ENCODE peak calls at places on chromosomes 13 and 19, in seven cellular contexts. One of them, this sample, is unnamed.

GRCh38 chr19:29323972-29324680 is 111.2 kb upstream of the UQCRFS1 start:
- DNase-seq in stimulated activated CD4-positive, alpha-beta T cell treated with anti-CD3 and anti-CD28 coated beads, Interleukin-4, amount 100 ng/mL, for 48 hours: no peak
- DNase-seq in suprapubic skin: peak; percentile 61
- DNase-seq in H9: peak; percentile 6
- DNase-seq in H54: no peak
- DNase-seq in AG10803: no peak
- DNase-seq in NCI-H460: no peak
- DNase-seq in this sample: peak; percentile 59

GRCh38 chr13:105591308-105591707 is 944.2 kb downstream of the EFNB2 start:
- DNase-seq in AG10803: no peak
- DNase-seq in H9: no peak
- DNase-seq in stimulated activated CD4-positive, alpha-beta T cell treated with anti-CD3 and anti-CD28 coated beads, Interleukin-4, amount 100 ng/mL, for 48 hours: no peak
- DNase-seq in NCI-H460: no peak
- DNase-seq in H54: no peak
- DNase-seq in suprapubic skin: no peak
- DNase-seq in this sample: no peak

GRCh38 chr19:54189020-54189667 is at the start of gene MBOAT7:
- DNase-seq in NCI-H460: no peak
- DNase-seq in stimulated activated CD4-positive, alpha-beta T cell treated with anti-CD3 and anti-CD28 coated beads, Interleukin-4, amount 100 ng/mL, for 48 hours: no peak
- DNase-seq in H9: no peak
- DNase-seq in suprapubic skin: no peak
- DNase-seq in H54: no peak
- DNase-seq in AG10803: no peak
- DNase-seq in this sample: no peak

GRCh38 chr19:16649734-16650133 is 10.2 kb downstream of the SMIM7 start:
- DNase-seq in H54: no peak
- DNase-seq in H9: no peak
- DNase-seq in stimulated activated CD4-positive, alpha-beta T cell treated with anti-CD3 and anti-CD28 coated beads, Interleukin-4, amount 100 ng/mL, for 48 hours: no peak
- DNase-seq in AG10803: peak; percentile 24
- DNase-seq in NCI-H460: no peak
- DNase-seq in suprapubic skin: no peak
- DNase-seq in this sample: no peak

GRCh38 chr13:19927117-19927734 is 31.3 kb upstream of the ZMYM2 start:
- DNase-seq in H9: no peak
- DNase-seq in stimulated activated CD4-positive, alpha-beta T cell treated with anti-CD3 and anti-CD28 coated beads, Interleukin-4, amount 100 ng/mL, for 48 hours: no peak
- DNase-seq in suprapubic skin: no peak
- DNase-seq in H54: no peak
- DNase-seq in AG10803: peak; percentile 32
- DNase-seq in NCI-H460: peak; percentile 35
- DNase-seq in this sample: no peak

GRCh38 chr19:14536926-14537692 is 7.7 kb downstream of the TECR start:
- DNase-seq in stimulated activated CD4-positive, alpha-beta T cell treated with anti-CD3 and anti-CD28 coated beads, Interleukin-4, amount 100 ng/mL, for 48 hours: peak; percentile 41
- DNase-seq in AG10803: peak; percentile 40
- DNase-seq in NCI-H460: no peak
- DNase-seq in H9: peak; percentile 98
- DNase-seq in H54: peak; percentile 71
- DNase-seq in suprapubic skin: no peak
- DNase-seq in this sample: no peak

GRCh38 chr19:51882518-51882917 is 5.2 kb downstream of the ZNF577 start:
- DNase-seq in H9: no peak
- DNase-seq in suprapubic skin: no peak
- DNase-seq in NCI-H460: no peak
- DNase-seq in H54: no peak
- DNase-seq in AG10803: no peak
- DNase-seq in stimulated activated CD4-positive, alpha-beta T cell treated with anti-CD3 and anti-CD28 coated beads, Interleukin-4, amount 100 ng/mL, for 48 hours: no peak
- DNase-seq in this sample: no peak

GRCh38 chr19:6654347-6655310 is 15.3 kb downstream of the TNFSF14 start:
- DNase-seq in stimulated activated CD4-positive, alpha-beta T cell treated with anti-CD3 and anti-CD28 coated beads, Interleukin-4, amount 100 ng/mL, for 48 hours: peak; percentile 56
- DNase-seq in H9: no peak
- DNase-seq in NCI-H460: no peak
- DNase-seq in AG10803: no peak
- DNase-seq in suprapubic skin: no peak
- DNase-seq in H54: no peak
- DNase-seq in this sample: no peak

GRCh38 chr19:45630463-45630862 is 8.7 kb downstream of the EML2 start:
- DNase-seq in H9: no peak
- DNase-seq in H54: peak; percentile 46
- DNase-seq in AG10803: peak; percentile 94
- DNase-seq in stimulated activated CD4-positive, alpha-beta T cell treated with anti-CD3 and anti-CD28 coated beads, Interleukin-4, amount 100 ng/mL, for 48 hours: no peak
- DNase-seq in suprapubic skin: no peak
- DNase-seq in NCI-H460: peak; percentile 62
- DNase-seq in this sample: no peak

GRCh38 chr13:59641758-59642157 is 522.0 kb downstream of the DIAPH3 start:
- DNase-seq in H9: no peak
- DNase-seq in H54: no peak
- DNase-seq in AG10803: peak; percentile 45
- DNase-seq in stimulated activated CD4-positive, alpha-beta T cell treated with anti-CD3 and anti-CD28 coated beads, Interleukin-4, amount 100 ng/mL, for 48 hours: no peak
- DNase-seq in suprapubic skin: no peak
- DNase-seq in NCI-H460: no peak
- DNase-seq in this sample: no peak

This sample was measured in coronary artery.